ENCODE peak calls at places on chromosome 14, in eight cellular contexts. E is caudate nucleus; R is hepatocyte; V is adrenal gland; I is CD8-positive, alpha-beta T cell; S is breast epithelium; M is coronary artery; X is effector memory CD4-positive, alpha-beta T cell. D is an unnamed sample.

GRCh38 chr14:23436327-23437141 is 1.1 kb upstream of the MYH7 start:
- DNase-seq in S (peak), V (peak), R (peak), X (no peak), E (peak), I (no peak), M (peak), D (no peak)

GRCh38 chr14:32004300-32004699 is 72.8 kb upstream of the ARHGAP5 start:
- DNase-seq in V (no peak), M (no peak), X (no peak), I (no peak), E (no peak), R (no peak), S (no peak), D (no peak)

GRCh38 chr14:96052541-96053105 is 13.5 kb downstream of the C14orf132 start:
- DNase-seq in M (peak), V (peak), E (no peak), R (no peak), X (no peak), S (no peak), I (no peak), D (no peak)

GRCh38 chr14:60348211-60348610 is 99.2 kb downstream of the PPM1A start:
- DNase-seq in I (no peak), S (no peak), E (no peak), M (no peak), R (no peak), X (no peak), V (no peak), D (no peak)

GRCh38 chr14:43308411-43308810 is 1198.7 kb downstream of the FSCB start:
- DNase-seq in X (no peak), I (no peak), E (no peak), V (no peak), R (no peak), M (no peak), S (no peak), D (no peak)

GRCh38 chr14:68466491-68466977 is 326.3 kb downstream of the ZFP36L1 start:
- DNase-seq in I (no peak), R (peak), X (no peak), M (no peak), V (no peak), S (no peak), E (no peak), D (no peak)

GRCh38 chr14:78983126-78983525 is 813.0 kb downstream of the NRXN3 start:
- DNase-seq in V (no peak), E (no peak), R (no peak), S (no peak), X (no peak), I (no peak), M (no peak), D (no peak)

GRCh38 chr14:69658664-69659261 is 47.4 kb downstream of the SUSD6 start:
- DNase-seq in R (peak), E (no peak), M (no peak), V (no peak), X (no peak), I (no peak), S (no peak), D (no peak)

GRCh38 chr14:60327447-60328331 is 78.7 kb downstream of the PPM1A start:
- DNase-seq in E (peak), I (peak), S (no peak), M (no peak), V (peak), R (peak), X (no peak), D (peak)

GRCh38 chr14:89340200-89340667 is 76.8 kb downstream of the FOXN3 start:
- DNase-seq in V (no peak), M (no peak), X (no peak), E (no peak), I (no peak), S (no peak), R (peak), D (no peak)

GRCh38 chr14:49212721-49213120 is 373.5 kb downstream of the RPS29 start:
- DNase-seq in E (no peak), V (no peak), S (no peak), X (no peak), I (no peak), M (no peak), R (no peak), D (no peak)

GRCh38 chr14:98953544-98954346 is 318.3 kb downstream of the BCL11B start:
- DNase-seq in I (no peak), X (no peak), M (no peak), S (peak), R (peak), V (peak), E (no peak), D (peak)

DNA sequence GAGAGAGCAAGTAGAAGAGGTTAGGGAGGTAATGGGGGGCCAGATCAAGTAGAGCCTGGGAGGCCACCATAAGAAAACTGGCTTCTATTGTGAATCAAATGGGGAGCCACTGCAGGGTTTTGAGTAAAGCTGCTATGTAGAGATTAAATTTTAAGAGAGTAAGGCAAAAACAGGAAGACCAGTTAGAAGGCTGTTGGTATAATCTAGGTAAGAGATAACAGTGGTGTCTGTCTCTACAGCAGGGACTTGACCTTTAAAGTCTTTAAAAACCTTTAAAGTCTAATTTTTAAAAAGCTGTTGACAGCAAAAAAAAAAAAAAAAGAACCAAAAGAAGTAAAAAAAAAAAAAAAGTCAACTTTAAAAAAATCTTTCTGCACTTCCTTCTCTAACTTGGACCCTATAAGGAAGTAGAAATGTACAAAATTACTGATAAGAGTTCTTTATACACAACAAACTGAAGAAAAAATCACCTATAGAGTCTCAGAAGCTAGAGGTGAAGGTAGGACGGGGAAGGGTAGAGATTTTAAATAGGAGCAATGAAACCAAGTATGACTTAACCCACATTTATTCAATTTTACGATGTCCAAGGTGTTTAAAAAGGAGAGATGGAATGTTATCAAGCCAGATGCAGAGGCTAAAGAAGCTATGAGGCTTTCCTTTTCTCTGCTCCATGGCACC is 26.1 kb downstream of the SGPP1 start:
- DNase-seq in V (no peak), I (no peak), X (no peak), S (no peak), E (no peak), R (no peak), M (no peak), D (no peak)
- H3K27ac ChIP-seq in V (no peak), I (no peak), X (no peak), S (no peak), E (no peak), R (peak), M (no peak), D (no peak)

GRCh38 chr14:74653386-74654138 is 41.5 kb upstream of the LTBP2 start:
- DNase-seq in E (no peak), R (no peak), S (no peak), X (no peak), V (no peak), I (no peak), M (no peak), D (no peak)
- H3K27ac ChIP-seq in E (peak), R (peak), S (peak), X (no peak), V (no peak), I (no peak), M (peak), D (no peak)

DNA sequence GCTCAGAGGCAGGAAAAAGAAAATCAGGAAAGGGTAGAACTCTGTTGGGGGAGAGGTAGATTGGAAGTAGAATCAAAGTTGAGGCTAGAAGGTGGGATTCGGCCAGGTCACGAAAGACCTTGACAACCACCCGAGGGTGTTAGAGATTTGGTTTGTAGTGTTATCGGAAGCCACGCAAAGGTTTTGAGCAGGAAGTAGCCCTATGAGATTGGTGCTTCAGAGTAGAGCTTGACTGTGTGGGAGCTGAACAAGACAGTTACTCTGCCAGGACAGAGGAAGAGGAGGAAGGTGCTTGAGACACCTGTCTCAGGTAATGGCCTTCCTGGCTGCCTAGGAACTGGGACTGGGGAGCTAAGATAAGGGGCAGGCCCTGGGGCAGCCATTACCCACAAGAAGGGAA is 73.4 kb downstream of the RIN3 start:
- DNase-seq in M (peak), I (no peak), R (no peak), S (no peak), V (no peak), X (no peak), E (no peak), D (no peak)
- H3K27ac ChIP-seq in M (peak), I (peak), R (peak), S (peak), V (peak), X (peak), E (no peak), D (peak)

DNA sequence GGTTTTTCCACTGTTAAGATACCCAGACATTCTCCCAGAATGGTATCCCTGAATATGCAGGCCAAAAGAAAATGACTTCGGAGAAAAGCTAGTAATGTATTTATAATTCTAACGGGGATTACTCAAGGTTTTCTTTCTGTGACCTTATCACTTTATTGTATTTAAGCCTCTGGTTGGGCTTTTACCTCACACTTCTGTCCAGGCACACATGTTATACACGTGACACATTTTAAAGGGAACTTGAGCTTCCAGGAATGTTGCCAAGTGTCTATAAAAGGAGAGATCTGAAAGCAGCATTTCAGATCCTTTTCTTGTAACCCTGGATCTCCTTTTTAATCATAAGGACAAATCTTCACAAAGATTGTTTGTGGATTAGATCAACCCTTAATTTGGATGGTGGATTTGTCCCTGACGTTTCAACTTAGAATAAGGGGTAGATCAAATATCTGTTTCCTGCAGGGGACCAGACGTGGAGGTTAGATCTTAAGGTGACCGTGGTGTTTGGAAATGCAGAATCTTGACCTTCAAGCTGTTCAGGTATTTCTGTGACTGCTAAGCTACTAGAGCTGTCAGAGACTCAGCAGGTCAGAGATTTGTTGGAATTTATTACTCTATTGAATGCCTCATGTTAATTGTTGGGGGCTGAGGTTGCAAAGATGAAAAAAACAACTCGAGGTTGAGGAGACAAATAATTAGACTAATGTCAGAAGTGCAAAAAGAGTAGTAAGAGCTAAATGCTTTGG is 1.5 kb downstream of the CIPC start:
- DNase-seq in V (no peak), E (no peak), I (no peak), M (no peak), S (no peak), R (peak), X (no peak), D (peak)
- H3K27ac ChIP-seq in V (peak), E (peak), I (no peak), M (peak), S (peak), R (peak), X (no peak), D (peak)

DNA sequence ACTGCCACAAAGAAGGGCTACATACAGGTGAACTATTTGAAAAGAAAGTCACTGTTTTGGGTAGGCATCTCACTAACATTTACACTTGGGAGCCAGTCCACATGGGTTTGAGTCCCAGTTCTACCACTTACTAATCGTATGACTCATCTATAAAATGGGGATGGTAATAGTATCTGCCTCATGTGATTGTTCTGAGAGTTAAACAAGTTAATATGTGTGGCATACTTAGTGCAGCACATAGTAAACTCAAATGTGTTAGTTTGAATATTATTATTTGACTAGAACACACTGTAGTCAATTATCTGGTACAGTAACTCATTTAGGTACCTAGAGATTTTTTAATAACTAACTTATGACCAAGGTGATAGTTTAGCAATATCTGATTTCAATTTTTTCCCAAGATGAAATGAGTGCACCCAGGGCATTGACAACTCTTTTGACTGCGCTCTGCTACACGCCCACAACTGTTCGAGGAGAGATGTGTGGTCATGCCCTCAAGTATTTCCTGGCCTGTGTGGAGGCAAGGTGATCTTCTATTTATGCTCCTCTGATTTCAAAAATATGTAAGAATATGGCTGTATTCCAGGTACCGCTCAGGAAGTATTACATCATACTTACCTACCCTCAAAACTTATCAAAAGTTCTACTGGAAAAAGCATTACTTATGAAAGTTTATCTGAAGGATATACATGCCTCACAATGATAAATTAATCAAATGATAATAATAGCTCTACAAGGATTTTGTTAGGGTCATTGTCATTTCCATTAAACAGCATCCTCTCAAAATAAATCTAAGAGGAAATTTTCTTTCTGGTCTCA is 210.7 kb upstream of the EGLN3 start:
- DNase-seq in I (no peak), S (no peak), E (no peak), M (no peak), R (no peak), X (no peak), V (no peak), D (no peak)
- H3K27ac ChIP-seq in I (no peak), S (no peak), E (no peak), M (no peak), R (no peak), X (no peak), V (no peak), D (no peak)

GRCh38 chr14:51604078-51604477 is 47.6 kb upstream of the FRMD6 start:
- DNase-seq in M (no peak), I (no peak), S (no peak), R (peak), V (no peak), E (no peak), X (no peak), D (no peak)
- H3K27ac ChIP-seq in M (no peak), I (no peak), S (no peak), R (peak), V (no peak), E (no peak), X (no peak), D (no peak)

D was measured in colonic mucosa.